ENCODE peak calls at places on chromosomes 16 and 17, in ten cellular contexts. F is breast epithelium, R is transverse colon, V is IMR-90, A is K562, M is H1, L is body of pancreas, B is sigmoid colon, J is heart left ventricle, N is adrenal gland. P is an unnamed sample. For H3K4me1, the result is how much of the 10 kb centered on the place peaks cover.

GRCh38 chr17:57552114-57552601 is 192.9 kb downstream of the CCDC182 start:
- DNase-seq in F (no peak), A (peak), L (no peak), B (no peak), R (peak), V (no peak), N (no peak), M (peak), J (no peak), P (no peak)

GRCh38 chr17:33871720-33872535 is 383.2 kb upstream of the CCL2 start:
- DNase-seq in N (no peak), A (peak), V (no peak), F (no peak), L (peak), J (no peak), R (no peak), B (no peak), M (no peak), P (no peak)

GRCh38 chr16:30534368-30535105 is at the start of gene ZNF747:
- DNase-seq in J (peak), L (peak), B (peak), N (peak), A (peak), M (peak), R (peak), F (peak), V (peak), P (peak)

GRCh38 chr17:73432624-73433190 is 120.9 kb upstream of the CDC42EP4 start:
- DNase-seq in J (no peak), M (no peak), F (no peak), N (no peak), V (no peak), B (no peak), R (no peak), L (no peak), A (no peak), P (no peak)

GRCh38 chr17:10118788-10119130 is 79.6 kb downstream of the GAS7 start:
- DNase-seq in F (no peak), A (no peak), R (no peak), M (no peak), L (no peak), B (peak), J (no peak), N (no peak), V (no peak), P (no peak)

GRCh38 chr17:81244358-81245023 is 5.4 kb downstream of the NDUFAF8 start:
- DNase-seq in M (no peak), F (no peak), B (no peak), J (peak), N (no peak), L (no peak), R (no peak), A (no peak), V (no peak), P (no peak)

GRCh38 chr16:87236516-87237115 is 80.6 kb downstream of the C16orf95 start:
- DNase-seq in N (no peak), A (no peak), J (no peak), L (no peak), B (no peak), V (no peak), R (no peak), F (no peak), M (no peak), P (no peak)

GRCh38 chr17:74113326-74113725 is 90.2 kb upstream of the RPL38 start:
- DNase-seq in B (no peak), N (no peak), R (no peak), A (no peak), M (no peak), L (no peak), F (no peak), V (no peak), J (no peak), P (no peak)

GRCh38 chr17:82205720-82206508 is 6.7 kb downstream of the CCDC57 start:
- DNase-seq in L (peak), N (peak), A (peak), M (peak), J (peak), B (peak), F (peak), R (peak), V (peak), P (peak)

GRCh38 chr16:20886320-20886719 is 13.8 kb downstream of the DCUN1D3 start:
- DNase-seq in R (no peak), N (no peak), A (no peak), M (no peak), V (no peak), B (no peak), L (no peak), F (no peak), J (no peak), P (no peak)

GRCh38 chr17:4310349-4311060 is 46.7 kb upstream of the ANKFY1 start:
- DNase-seq in R (no peak), A (peak), M (no peak), N (no peak), V (peak), B (no peak), F (no peak), L (peak), J (no peak), P (no peak)

GRCh38 chr17:57144567-57144966 is 59.5 kb downstream of the AKAP1 start:
- DNase-seq in B (no peak), N (no peak), V (no peak), R (no peak), L (no peak), F (no peak), A (no peak), M (no peak), J (no peak), P (no peak)

GRCh38 chr17:4444782-4445473 is 11.2 kb downstream of the SPNS3 start:
- DNase-seq in B (no peak), A (no peak), J (peak), F (no peak), L (peak), M (no peak), N (peak), V (no peak), R (peak), P (no peak)

GRCh38 chr17:60137731-60138130 is 12.0 kb upstream of the CA4 start:
- DNase-seq in N (no peak), V (no peak), R (no peak), J (peak), F (no peak), M (peak), L (no peak), A (no peak), B (peak), P (no peak)

GRCh38 chr17:48539177-48539576 is 5.7 kb downstream of the HOXB2 start:
- DNase-seq in A (no peak), F (no peak), J (no peak), M (no peak), V (peak), R (no peak), N (no peak), L (no peak), B (no peak), P (no peak)

GRCh38 chr16:15777533-15778203 is 79.2 kb downstream of the MYH11 start:
- DNase-seq in N (no peak), A (peak), L (peak), M (peak), F (no peak), V (peak), R (no peak), J (no peak), B (peak), P (no peak)

GRCh38 chr17:57080708-57081107 is 4.3 kb upstream of the AKAP1 start:
- DNase-seq in L (no peak), N (no peak), M (no peak), R (no peak), B (no peak), A (no peak), F (no peak), J (no peak), V (peak), P (no peak)

GRCh38 chr17:68033636-68034451 is 1.7 kb upstream of the KPNA2 start:
- DNase-seq in R (no peak), B (no peak), N (peak), F (no peak), J (no peak), M (no peak), L (no peak), A (peak), V (peak), P (no peak)
- H3K27ac ChIP-seq in R (no peak), B (no peak), N (no peak), F (no peak), J (no peak), M (peak), L (no peak), A (no peak), V (no peak), P (no peak)

GRCh38 chr17:16439867-16440351 is 24.5 kb downstream of the TRPV2 start:
- DNase-seq in B (no peak), L (peak), J (no peak), M (no peak), R (no peak), A (no peak), N (no peak), F (no peak), V (no peak), P (no peak)
- TF ChIP-seq POLR2A in B (no peak), L (peak), J (no peak), M (no peak), R (no peak), A (peak), N (no peak), F (no peak), V (no peak), P (no peak)

GRCh38 chr17:28055546-28056275 is 13.2 kb downstream of the NLK start:
- DNase-seq in M (no peak), F (no peak), B (no peak), R (no peak), L (no peak), N (no peak), A (no peak), J (no peak), V (no peak), P (no peak)

GRCh38 chr17:28053044-28053670 is 10.7 kb downstream of the NLK start:
- DNase-seq in J (no peak), M (no peak), L (no peak), N (no peak), R (no peak), B (no peak), A (no peak), V (no peak), F (no peak), P (no peak)

GRCh38 chr17:28053725-28054124 is 11.2 kb downstream of the NLK start:
- DNase-seq in R (no peak), J (no peak), A (no peak), V (no peak), M (no peak), F (no peak), B (no peak), N (no peak), L (no peak), P (no peak)

GRCh38 chr17:28057731-28058246 is 15.3 kb downstream of the NLK start:
- DNase-seq in F (no peak), A (no peak), M (no peak), B (no peak), R (no peak), L (no peak), J (no peak), V (peak), N (no peak), P (no peak)

DNA sequence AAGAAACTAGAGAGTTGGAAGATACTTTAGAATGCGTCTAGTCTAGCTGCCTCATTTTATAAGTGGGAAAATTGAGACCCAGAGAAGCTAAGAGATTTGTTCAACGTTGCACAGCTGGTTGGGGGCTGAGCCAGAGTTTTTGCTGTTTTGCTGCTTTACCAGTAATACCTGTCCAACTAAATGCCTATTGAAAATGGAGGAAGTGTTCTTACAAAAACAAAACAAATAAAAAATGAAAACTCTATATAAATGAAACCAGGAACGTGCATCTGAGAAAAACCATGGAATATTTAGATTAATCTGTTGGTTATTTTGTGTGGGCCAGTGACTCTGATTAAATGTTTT is 13.8 kb downstream of the NLK start:
- DNase-seq in R (no peak), N (no peak), J (no peak), V (no peak), L (peak), A (no peak), M (no peak), B (no peak), F (no peak), P (no peak)
- H3K4me1 ChIP-seq in R (under half), N (under half), J (under half), V (under half), L (half or more), A (under half), M (under half), B (under half), F (under half), P (half or more)

GRCh38 chr17:43363181-43363925 is 35.4 kb upstream of the ARL4D start:
- DNase-seq in L (no peak), V (no peak), M (no peak), J (no peak), R (no peak), B (no peak), N (peak), F (no peak), A (no peak), P (no peak)

GRCh38 chr17:43359469-43360105 is 39.2 kb upstream of the ARL4D start:
- DNase-seq in M (no peak), N (peak), J (no peak), L (no peak), A (no peak), F (no peak), R (peak), V (no peak), B (no peak), P (no peak)

GRCh38 chr17:43356999-43357398 is 41.8 kb upstream of the ARL4D start:
- DNase-seq in N (peak), F (no peak), V (peak), R (no peak), B (no peak), A (no peak), L (no peak), M (no peak), J (no peak), P (no peak)

GRCh38 chr17:43360739-43361498 is 37.9 kb upstream of the ARL4D start:
- DNase-seq in L (peak), V (peak), M (peak), R (peak), N (peak), A (no peak), J (peak), B (peak), F (peak), P (peak)

DNA sequence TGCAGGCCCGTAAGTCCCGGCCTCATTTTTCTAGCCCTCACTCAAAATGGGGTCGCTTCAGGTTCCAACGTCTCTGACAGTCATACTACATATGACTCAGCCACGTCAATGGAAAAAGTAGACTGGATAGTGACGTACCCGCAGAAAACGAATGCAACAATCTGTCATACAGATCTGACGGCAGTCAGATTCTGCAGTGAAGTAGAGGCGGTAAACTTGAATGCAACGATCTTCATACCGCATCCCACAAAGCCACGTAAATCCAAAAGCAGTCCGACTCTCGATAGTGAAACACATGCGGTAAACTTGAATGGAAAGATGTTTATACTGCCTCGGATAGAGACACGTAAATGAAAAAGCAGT is 38.4 kb upstream of the ARL4D start:
- DNase-seq in R (peak), M (no peak), A (no peak), F (no peak), N (peak), B (peak), J (no peak), V (peak), L (peak), P (peak)
- H3K27ac ChIP-seq in R (peak), M (peak), A (no peak), F (peak), N (peak), B (peak), J (peak), V (peak), L (peak), P (peak)

GRCh38 chr17:44315760-44316731 is 7.6 kb downstream of the RUNDC3A start:
- DNase-seq in J (no peak), B (no peak), N (no peak), L (no peak), V (no peak), M (peak), F (no peak), R (no peak), A (peak), P (no peak)
- TF ChIP-seq POLR2A in J (no peak), B (no peak), N (no peak), L (no peak), V (no peak), M (no peak), F (no peak), R (no peak), A (no peak), P (no peak)

GRCh38 chr17:1188812-1189211 is 9.0 kb upstream of the ABR start:
- DNase-seq in A (no peak), L (peak), B (peak), R (peak), J (peak), F (peak), M (no peak), N (peak), V (peak), P (peak)
- H3K4me1 ChIP-seq in A (under half), L (under half), B (under half), R (under half), J (under half), F (under half), M (under half), N (under half), V (under half), P (under half)

DNA sequence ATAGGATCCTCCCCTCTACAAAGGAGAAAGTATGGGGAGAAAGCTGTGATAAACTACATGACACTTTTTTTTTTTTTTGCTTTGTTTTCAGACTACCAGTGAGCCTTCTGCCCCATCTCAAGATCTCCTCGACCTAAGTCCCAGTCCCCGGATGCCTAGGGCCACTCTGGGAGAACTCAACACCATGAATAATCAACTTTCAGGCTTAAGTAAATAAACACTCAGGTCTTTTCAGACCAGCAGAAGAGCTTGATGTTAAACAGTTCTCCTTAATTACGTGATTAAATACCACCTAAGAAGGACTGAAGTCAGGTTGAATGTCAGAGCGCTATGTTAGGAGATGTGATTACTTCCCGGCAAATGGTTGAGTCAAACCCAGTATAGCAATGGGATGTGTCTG is 31.4 kb downstream of the COX11 start:
- DNase-seq in F (no peak), N (no peak), J (no peak), V (no peak), B (no peak), M (no peak), L (no peak), R (no peak), A (no peak), P (no peak)
- H3K27ac ChIP-seq in F (no peak), N (no peak), J (no peak), V (no peak), B (no peak), M (no peak), L (no peak), R (no peak), A (no peak), P (no peak)